ENCODE peak calls at places on chromosomes 4 and X, in seven cellular contexts. F, U, J, X, Y, I and C are unnamed samples.

GRCh38 chr4:83128235-83128929 is 13.9 kb upstream of the PLAC8 start:
- DNase-seq in Y (no peak), F (peak), U (no peak), X (no peak), J (no peak), I (peak), C (no peak)

GRCh38 chr4:171334549-171334948 is 478.7 kb upstream of the GALNTL6 start:
- DNase-seq in F (no peak), X (no peak), I (no peak), Y (no peak), U (no peak), J (no peak), C (no peak)

GRCh38 chr4:85682391-85682790 is 207.4 kb downstream of the ARHGAP24 start:
- DNase-seq in I (no peak), J (no peak), F (no peak), X (no peak), Y (no peak), U (no peak), C (no peak)

GRCh38 chrX:150616179-150616862 is 47.9 kb downstream of the MTM1 start:
- DNase-seq in J (no peak), U (no peak), I (no peak), X (no peak), Y (no peak), F (no peak), C (no peak)

GRCh38 chrX:47293106-47293505 is 60.3 kb downstream of the USP11 start:
- DNase-seq in J (no peak), X (no peak), U (no peak), I (no peak), F (no peak), Y (no peak), C (no peak)

GRCh38 chr4:95158626-95159025 is 390.1 kb downstream of the UNC5C start:
- DNase-seq in I (no peak), F (no peak), X (no peak), U (no peak), J (no peak), Y (no peak), C (no peak)

GRCh38 chrX:74179071-74179470 is 124.9 kb upstream of the ZCCHC13 start:
- DNase-seq in X (no peak), J (no peak), Y (no peak), F (no peak), U (no peak), I (peak), C (no peak)

GRCh38 chrX:71100581-71101505 is 5.2 kb downstream of the FOXO4 start:
- DNase-seq in I (no peak), U (no peak), F (no peak), Y (no peak), J (no peak), X (no peak), C (no peak)

GRCh38 chr4:147550626-147551250 is 66.5 kb upstream of the TMEM184C start:
- DNase-seq in Y (no peak), J (no peak), F (peak), U (no peak), X (peak), I (peak), C (peak)

GRCh38 chrX:1147641-1148515 is 64.6 kb downstream of the CRLF2 start:
- DNase-seq in F (no peak), U (no peak), Y (no peak), J (no peak), I (no peak), X (no peak), C (no peak)

GRCh38 chr4:18536420-18536819 is 514.9 kb upstream of the LCORL start:
- DNase-seq in X (no peak), U (no peak), Y (no peak), J (no peak), F (no peak), I (no peak), C (no peak)
- TF ChIP-seq CTCF in X (no peak), U (no peak), Y (no peak), J (no peak), F (no peak), I (no peak), C (no peak)

DNA sequence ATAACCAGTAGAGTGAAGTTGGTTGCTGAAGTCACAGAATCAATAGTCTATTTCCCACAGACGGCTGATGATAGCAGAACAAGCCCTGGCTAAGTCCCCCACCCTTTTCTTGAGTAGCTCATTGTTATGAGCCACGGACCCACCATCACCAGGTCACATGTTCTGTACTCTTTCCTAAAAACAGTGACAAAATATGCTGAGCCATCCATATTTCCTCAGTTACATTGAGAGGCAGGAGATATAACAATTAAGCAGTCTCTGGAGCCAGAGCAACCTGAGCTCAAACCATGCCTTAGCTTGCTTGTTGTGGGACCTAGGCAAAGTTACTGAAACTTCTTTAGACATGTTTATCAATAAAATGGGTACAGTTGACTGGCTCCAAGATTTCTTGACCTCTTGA is 2.9 kb upstream of the CSTF2 start:
- DNase-seq in I (no peak), F (no peak), Y (no peak), X (no peak), J (no peak), U (no peak), C (no peak)
- TF ChIP-seq CTCF in I (no peak), F (no peak), Y (no peak), X (no peak), J (no peak), U (no peak), C (no peak)

GRCh38 chrX:37926700-37927099 is 79.3 kb upstream of the DYNLT3 start:
- DNase-seq in Y (no peak), J (no peak), F (no peak), I (no peak), U (no peak), X (peak), C (no peak)
- TF ChIP-seq CTCF in Y (peak), J (peak), F (no peak), I (peak), U (peak), X (no peak), C (peak)

DNA sequence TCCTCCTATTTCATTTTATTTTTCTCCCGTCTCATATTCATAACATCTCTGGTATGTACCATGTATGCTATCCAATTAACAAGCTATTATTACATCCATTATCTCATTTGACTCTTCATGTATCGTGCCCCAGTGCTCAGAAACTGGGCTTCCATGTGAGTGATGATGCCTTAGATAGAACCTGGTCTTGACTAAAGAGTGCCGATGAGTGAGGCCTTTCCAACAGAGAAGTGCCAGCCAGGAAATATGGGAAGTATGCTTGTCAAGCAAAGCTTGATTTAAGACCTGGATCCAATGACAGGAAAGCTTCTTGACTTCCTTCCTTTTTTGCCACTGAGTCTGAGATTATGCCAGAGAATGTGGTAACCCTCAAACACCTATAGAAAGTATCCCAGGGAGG is 371.7 kb upstream of the FGF13 start:
- DNase-seq in J (no peak), U (no peak), X (no peak), F (no peak), Y (no peak), I (no peak), C (no peak)
- TF ChIP-seq CTCF in J (no peak), U (no peak), X (no peak), F (no peak), Y (no peak), I (no peak), C (no peak)